ENCODE peak calls at places on chromosome 5, in six cellular contexts. G, Y, W, U, S and Z are unnamed samples.

GRCh38 chr5:161051920-161052500 is 200.0 kb upstream of the ATP10B start:
- DNase-seq in Y (no peak), S (no peak), G (no peak), W (no peak), U (no peak), Z (no peak)

GRCh38 chr5:113163328-113163727 is 186.7 kb downstream of the DCP2 start:
- DNase-seq in S (peak; percentile 84), G (no peak), U (peak; percentile 27), W (no peak), Y (no peak), Z (no peak)

GRCh38 chr5:32625106-32625505 is 39.7 kb downstream of the SUB1 start:
- DNase-seq in S (no peak), U (no peak), G (no peak), W (no peak), Y (no peak), Z (no peak)

GRCh38 chr5:91885291-91886265 is 502.5 kb upstream of the ARRDC3 start:
- DNase-seq in U (no peak), Y (no peak), W (no peak), S (no peak), G (no peak), Z (no peak)

GRCh38 chr5:160266752-160267345 is 37.5 kb downstream of the FABP6 start:
- DNase-seq in Y (no peak), G (no peak), W (no peak), U (no peak), S (no peak), Z (peak; percentile 90)

GRCh38 chr5:19902316-19902934 is 85.6 kb downstream of the CDH18 start:
- DNase-seq in Y (no peak), U (no peak), S (no peak), G (peak; percentile 10), W (no peak), Z (peak; percentile 49)

GRCh38 chr5:77168187-77168883 is 42.1 kb upstream of the PDE8B start:
- DNase-seq in U (peak; percentile 89), W (no peak), G (peak; percentile 12), Y (no peak), S (no peak), Z (no peak)

GRCh38 chr5:112529525-112529924 is 110.4 kb upstream of the EPB41L4A start:
- DNase-seq in W (peak; percentile 4), U (no peak), S (peak; percentile 33), Y (peak; percentile 24), G (no peak), Z (peak; percentile 62)

GRCh38 chr5:36422957-36423356 is 121.3 kb upstream of the RANBP3L start:
- DNase-seq in Y (no peak), U (peak; percentile 68), S (no peak), W (no peak), G (no peak), Z (no peak)

DNA sequence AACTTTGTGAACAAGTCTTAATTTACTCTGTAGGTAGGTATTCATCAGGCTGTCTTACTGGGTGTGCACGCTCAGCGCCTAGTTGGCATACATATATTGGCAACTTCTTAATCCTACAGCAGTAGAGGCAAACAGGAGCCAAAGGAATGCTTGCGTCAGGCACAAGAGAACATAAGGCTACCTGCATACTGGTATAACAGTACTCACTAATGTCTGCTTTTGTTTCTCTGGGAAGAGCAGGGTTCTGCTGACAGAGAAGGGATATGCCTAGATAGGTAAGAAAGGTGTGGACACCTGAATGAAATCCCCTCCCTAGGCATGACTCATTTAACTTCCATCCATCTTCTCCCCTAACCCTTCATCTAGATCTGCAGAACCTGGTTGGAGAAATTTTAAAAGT is 40.1 kb downstream of the ELL2 start:
- DNase-seq in U (no peak), S (no peak), G (no peak), Y (no peak), W (no peak), Z (no peak)
- H3K4me1 ChIP-seq in U (peaks cover 70% of the 10 kb centered on the region), S (no peaks in the 10 kb centered on the region), G (peaks cover 30% of the 10 kb centered on the region), Y (no peaks in the 10 kb centered on the region), W (peaks cover 4% of the 10 kb centered on the region), Z (peaks cover 8% of the 10 kb centered on the region)

GRCh38 chr5:12217039-12217438 is 312.8 kb upstream of the CTNND2 start:
- DNase-seq in S (no peak), U (no peak), G (no peak), W (no peak), Y (no peak), Z (peak; percentile 82)
- TF ChIP-seq EZH2phosphoT487 in S (no peak), U (no peak), G (no peak), W (no peak), Y (no peak), Z (no peak)

GRCh38 chr5:145960166-145960565 is 23.8 kb downstream of the SH3RF2 start:
- DNase-seq in Y (no peak), S (no peak), W (no peak), G (no peak), U (no peak), Z (no peak)

GRCh38 chr5:145965804-145966203 is 29.4 kb downstream of the SH3RF2 start:
- DNase-seq in G (no peak), Y (no peak), S (no peak), W (no peak), U (no peak), Z (no peak)

GRCh38 chr5:145958463-145958862 is 22.1 kb downstream of the SH3RF2 start:
- DNase-seq in S (no peak), G (peak; percentile 19), W (no peak), Y (no peak), U (no peak), Z (no peak)

GRCh38 chr5:145960848-145961600 is 24.6 kb downstream of the SH3RF2 start:
- DNase-seq in W (no peak), S (no peak), U (no peak), Y (no peak), G (no peak), Z (no peak)

GRCh38 chr5:145962001-145962400 is 25.6 kb downstream of the SH3RF2 start:
- DNase-seq in Y (no peak), G (no peak), U (no peak), W (no peak), S (no peak), Z (no peak)
- H3K4me2 ChIP-seq in Y (no peak overlapping the region), G (no peak overlapping the region), U (no peak overlapping the region), W (no peak overlapping the region), S (no peak overlapping the region), Z (no peak overlapping the region)

DNA sequence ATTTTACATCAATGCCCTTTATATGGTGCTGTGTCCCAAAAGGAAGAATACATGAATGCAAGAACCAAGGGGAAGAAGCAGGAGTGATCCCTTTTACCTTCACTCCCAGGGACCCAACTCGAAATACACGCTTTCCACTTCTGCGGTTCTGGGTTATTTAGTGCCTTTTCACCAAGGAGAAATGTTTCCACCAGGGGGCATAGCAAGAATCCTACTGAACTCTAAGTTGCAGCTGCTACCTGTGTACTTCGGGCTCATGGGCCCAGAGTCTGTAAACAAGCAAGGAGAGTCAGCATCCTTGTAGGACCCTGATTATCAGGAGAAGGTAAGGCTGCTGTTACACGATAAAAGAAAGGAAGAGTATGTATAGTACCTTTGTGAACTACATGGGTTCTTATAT is 45.7 kb downstream of the DPYSL3 start:
- DNase-seq in Y (peak; percentile 20), S (peak; percentile 19), U (peak; percentile 54), G (peak; percentile 71), W (no peak), Z (peak; percentile 97)
- H3K4me1 ChIP-seq in Y (no peaks in the 10 kb centered on the region), S (no peaks in the 10 kb centered on the region), U (peaks cover 8% of the 10 kb centered on the region), G (no peaks in the 10 kb centered on the region), W (no peaks in the 10 kb centered on the region), Z (peaks cover 44% of the 10 kb centered on the region)

GRCh38 chr5:143245929-143246561 is 157.4 kb downstream of the NR3C1 start:
- DNase-seq in S (peak; percentile 92), Y (no peak), W (no peak), U (peak; percentile 97), G (peak; percentile 44), Z (no peak)
- TF ChIP-seq EZH2phosphoT487 in S (no peak), Y (no peak), W (no peak), U (no peak), G (no peak), Z (no peak)

DNA sequence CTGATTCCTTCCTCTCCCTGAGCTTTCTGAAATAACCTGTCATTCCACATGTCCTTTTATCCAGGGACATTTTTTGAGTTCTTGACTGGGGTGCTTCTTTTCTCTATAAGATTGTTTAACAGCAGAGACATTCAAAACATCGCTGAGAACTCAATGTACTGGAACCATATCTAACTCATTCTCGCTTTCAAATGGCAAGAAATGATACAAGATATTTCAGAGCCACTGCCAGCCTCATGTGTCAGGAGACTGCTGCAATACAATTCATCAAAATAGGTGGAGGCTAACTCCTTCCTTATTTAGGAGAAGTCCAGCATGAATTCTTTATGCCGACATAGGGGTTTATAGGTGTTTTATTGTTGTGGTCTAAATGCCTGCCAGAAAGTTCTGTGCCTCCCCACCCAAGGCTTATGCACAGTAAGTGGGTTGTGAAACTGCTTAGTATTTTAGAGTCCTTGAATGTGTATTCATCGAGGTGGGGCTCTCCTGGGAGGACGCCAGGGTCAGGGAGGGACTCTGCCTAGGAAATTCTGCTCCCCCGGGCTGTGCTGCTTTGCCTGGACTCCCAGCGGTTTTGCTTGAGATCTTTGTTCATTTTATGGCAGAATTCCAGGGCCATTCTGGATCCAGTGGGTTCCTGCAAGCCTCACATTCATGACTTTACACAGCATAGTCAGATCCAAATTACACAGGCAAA is 53.9 kb downstream of the ZNF474 start:
- DNase-seq in W (no peak), Y (no peak), S (no peak), G (peak; percentile 32), U (peak; percentile 92), Z (no peak)
- H3K4me2 ChIP-seq in W (peak overlapping the region; percentile 78), Y (no peak overlapping the region), S (no peak overlapping the region), G (peak overlapping the region; percentile 50), U (peak overlapping the region; percentile 95), Z (peak overlapping the region; percentile 4)

GRCh38 chr5:150492621-150493020 is 15.3 kb upstream of the NDST1 start:
- DNase-seq in Y (no peak), S (no peak), W (no peak), U (peak; percentile 94), G (no peak), Z (no peak)
- H3K4me1 ChIP-seq in Y (peaks cover 49% of the 10 kb centered on the region), S (peaks cover 20% of the 10 kb centered on the region), W (peaks cover 54% of the 10 kb centered on the region), U (peaks cover 73% of the 10 kb centered on the region), G (peaks cover 57% of the 10 kb centered on the region), Z (peaks cover 59% of the 10 kb centered on the region)

DNA sequence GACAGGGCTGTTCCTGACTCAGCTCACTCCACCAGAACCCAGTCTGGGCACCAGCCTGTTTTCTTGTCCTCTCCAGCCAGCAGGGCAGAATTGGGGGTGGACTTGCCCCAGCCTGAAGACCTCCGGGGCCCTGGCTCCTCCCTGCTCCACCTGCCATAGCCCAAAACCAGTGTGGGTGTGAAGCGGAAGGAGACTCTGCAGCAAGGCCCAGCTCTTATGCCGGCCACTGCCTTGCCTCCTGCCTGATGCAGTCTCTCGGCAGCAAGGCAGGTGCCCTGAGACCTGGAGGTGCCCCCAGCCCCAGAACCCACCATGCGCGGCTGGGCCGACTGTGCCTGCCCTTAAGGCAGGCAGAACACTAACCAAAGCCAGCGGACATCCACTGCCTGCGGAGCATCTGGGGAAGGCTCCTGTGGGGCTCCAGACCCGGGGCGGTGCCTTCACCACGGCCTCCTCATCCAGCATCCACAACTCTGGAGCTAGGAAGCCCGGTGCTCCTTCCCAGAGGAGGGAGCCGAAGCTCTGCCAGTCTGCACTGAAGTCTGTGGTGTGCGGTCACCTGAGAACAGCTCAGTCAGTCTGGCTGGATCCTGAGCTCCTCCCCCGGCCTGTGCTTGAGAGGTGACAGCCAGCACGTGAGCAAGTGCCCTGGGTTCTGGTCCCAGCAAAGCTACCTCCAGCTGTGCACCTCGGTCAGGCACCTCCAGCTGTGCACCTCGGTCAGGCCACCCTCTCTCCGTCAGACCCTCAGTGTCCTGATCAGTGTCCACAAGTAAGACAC is 116.7 kb downstream of the ADAMTS2 start:
- DNase-seq in W (peak; percentile 25), S (no peak), Y (no peak), G (no peak), U (no peak), Z (no peak)
- TF ChIP-seq EZH2phosphoT487 in W (no peak), S (no peak), Y (no peak), G (no peak), U (no peak), Z (no peak)

GRCh38 chr5:88681402-88681801 is 201.6 kb downstream of the MEF2C start:
- DNase-seq in Y (no peak), W (no peak), G (no peak), U (no peak), S (no peak), Z (no peak)
- H3K4me2 ChIP-seq in Y (no peak overlapping the region), W (no peak overlapping the region), G (no peak overlapping the region), U (no peak overlapping the region), S (no peak overlapping the region), Z (no peak overlapping the region)